ENCODE peak calls at places on chromosome X, in four cellular contexts. D is bronchial epithelial cell; O is activated CD8-positive, alpha-beta T cell treated with anti-CD3 and anti-CD28 coated beads, Interleukin-2, amount 10 ng/mL, durations not matched to agents 7 days and 5 days; J is OCI-M1. M is an unnamed sample.

GRCh38 chrX:104318330-104319009 is 63.7 kb upstream of the ESX1 start:
- DNase-seq in J (no peak), O (no peak), D (peak), M (no peak)

GRCh38 chrX:54076903-54077302 is 32.6 kb upstream of the PHF8 start:
- DNase-seq in J (no peak), O (no peak), D (peak), M (no peak)

GRCh38 chrX:83008415-83008814 is 499.7 kb upstream of the POU3F4 start:
- DNase-seq in J (peak), O (no peak), D (no peak), M (no peak)

GRCh38 chrX:23901805-23902204 is 5.9 kb downstream of the APOO start:
- DNase-seq in O (peak), D (peak), J (peak), M (peak)

GRCh38 chrX:107748490-107748889 is 27.1 kb downstream of the TSC22D3 start:
- DNase-seq in O (no peak), D (no peak), J (no peak), M (no peak)

GRCh38 chrX:47579537-47579936 is 2.7 kb upstream of the TIMP1 start:
- DNase-seq in O (no peak), J (no peak), D (peak), M (peak)

GRCh38 chrX:152958047-152958446 is 35.9 kb downstream of the PNMA5 start:
- DNase-seq in J (no peak), D (no peak), O (no peak), M (no peak)

GRCh38 chrX:115889121-115889890 is 281.2 kb upstream of the AGTR2 start:
- DNase-seq in D (no peak), O (no peak), J (no peak), M (no peak)

GRCh38 chrX:137352101-137352660 is 213.7 kb upstream of the ZIC3 start:
- DNase-seq in D (no peak), J (no peak), O (no peak), M (no peak)

GRCh38 chrX:19514791-19515614 is at the start of gene MAP3K15:
- DNase-seq in O (peak), J (no peak), D (no peak), M (peak)

GRCh38 chrX:1453951-1454785 is 1.5 kb upstream of the ASMTL start:
- DNase-seq in J (no peak), O (peak), D (peak), M (peak)

GRCh38 chrX:15269618-15270521 is at the start of gene ASB9:
- DNase-seq in D (peak), O (no peak), J (peak), M (peak)

GRCh38 chrX:130047416-130047815 is 62.9 kb downstream of the ELF4 start:
- DNase-seq in D (no peak), O (no peak), J (no peak), M (no peak)

GRCh38 chrX:1518512-1518911 is 18.5 kb downstream of the P2RY8 start:
- DNase-seq in D (no peak), J (no peak), O (peak), M (no peak)

GRCh38 chrX:153938226-153938786 is 3.5 kb upstream of the NAA10 start:
- DNase-seq in O (no peak), D (no peak), J (no peak), M (no peak)

GRCh38 chrX:39476596-39476995 is 621.2 kb downstream of the BCOR start:
- DNase-seq in D (no peak), J (no peak), O (no peak), M (no peak)

GRCh38 chrX:116204947-116205346 is 34.4 kb downstream of the AGTR2 start:
- DNase-seq in D (peak), J (peak), O (no peak), M (peak)

GRCh38 chrX:69357293-69357692 is 146.8 kb upstream of the NALF2 start:
- DNase-seq in O (no peak), D (peak), J (no peak), M (no peak)

GRCh38 chrX:71632923-71633657 is 14.8 kb upstream of the CXCR3 start:
- DNase-seq in O (no peak), J (no peak), D (no peak), M (no peak)

GRCh38 chrX:118963159-118963558 is 11.3 kb upstream of the LONRF3 start:
- DNase-seq in O (no peak), J (no peak), D (peak), M (no peak)

GRCh38 chrX:111041018-111041462 is 55.0 kb upstream of the PAK3 start:
- DNase-seq in O (no peak), J (peak), D (peak), M (peak)

GRCh38 chrX:16730450-16730849 is 11.0 kb downstream of the SYAP1 start:
- DNase-seq in D (no peak), J (no peak), O (no peak), M (no peak)

GRCh38 chrX:40867352-40867751 is 132.0 kb upstream of the MED14 start:
- DNase-seq in D (peak), O (no peak), J (no peak), M (peak)

GRCh38 chrX:397575-397974 is 10.9 kb upstream of the PPP2R3B start:
- DNase-seq in J (no peak), D (no peak), O (no peak), M (no peak)

GRCh38 chrX:83508006-83508405 is at the start of gene POU3F4:
- DNase-seq in D (no peak), J (no peak), O (no peak), M (peak)

GRCh38 chrX:51837926-51838325 is 55.5 kb upstream of the MAGED1 start:
- DNase-seq in D (no peak), J (no peak), O (no peak), M (no peak)

GRCh38 chrX:46588263-46588662 is 14.7 kb downstream of the CHST7 start:
- DNase-seq in D (peak), O (peak), J (no peak), M (no peak)

GRCh38 chrX:155535866-155536265 is 76.9 kb downstream of the TMLHE start:
- DNase-seq in O (no peak), J (no peak), D (peak), M (no peak)